ENCODE peak calls at places on chromosome 18, in seven cellular contexts. L is HepG2, F is stomach, B is prostate gland, N is GM12878, R is HL-60, U is transverse colon. C is an unnamed sample.

GRCh38 chr18:30903566-30903965 is 139.0 kb downstream of the DSC3 start:
- DNase-seq in L (peak; percentile 9), F (no peak), B (no peak), N (no peak), R (no peak), U (no peak), C (no peak)

GRCh38 chr18:23994361-23994902 is 20.1 kb upstream of the TTC39C start:
- DNase-seq in L (peak; percentile 52), F (no peak), B (peak; percentile 36), N (no peak), R (no peak), U (peak; percentile 30), C (no peak)

GRCh38 chr18:24055878-24056277 is 41.3 kb downstream of the TTC39C start:
- DNase-seq in L (no peak), F (no peak), B (no peak), N (no peak), R (no peak), U (no peak), C (no peak)

GRCh38 chr18:28713026-28713425 is 536.1 kb upstream of the CDH2 start:
- DNase-seq in L (no peak), F (no peak), B (no peak), N (no peak), R (no peak), U (no peak), C (no peak)

GRCh38 chr18:63379639-63379962 is 12.6 kb upstream of the KDSR start:
- DNase-seq in L (no peak), F (no peak), B (no peak), N (no peak), R (no peak), U (no peak), C (no peak)

GRCh38 chr18:12442946-12443345 is 35.2 kb downstream of the PRELID3A start:
- DNase-seq in L (no peak), F (no peak), B (no peak), N (no peak), R (no peak), U (no peak), C (no peak)

GRCh38 chr18:3099327-3099726 is 86.4 kb upstream of the LPIN2 start:
- DNase-seq in L (no peak), F (no peak), B (no peak), N (no peak), R (no peak), U (no peak), C (no peak)

GRCh38 chr18:79848579-79849327 is 51.0 kb downstream of the KCNG2 start:
- DNase-seq in L (no peak), F (no peak), B (no peak), N (no peak), R (no peak), U (no peak), C (peak; percentile 50)

GRCh38 chr18:28875059-28875458 is 698.1 kb upstream of the CDH2 start:
- DNase-seq in L (no peak), F (no peak), B (no peak), N (no peak), R (no peak), U (no peak), C (no peak)

GRCh38 chr18:80189197-80189865 is 58.0 kb downstream of the PARD6G start:
- DNase-seq in L (no peak), F (no peak), B (no peak), N (no peak), R (no peak), U (no peak), C (no peak)

GRCh38 chr18:36638224-36638623 is 190.6 kb downstream of the TPGS2 start:
- DNase-seq in L (no peak), F (no peak), B (no peak), N (peak; percentile 92), R (no peak), U (no peak), C (no peak)

GRCh38 chr18:26813043-26813442 is 52.5 kb downstream of the AQP4 start:
- DNase-seq in L (peak; percentile 56), F (peak; percentile 37), B (peak; percentile 42), N (peak; percentile 16), R (peak; percentile 44), U (peak; percentile 37), C (no peak)

GRCh38 chr18:57438669-57439616 is 3.8 kb downstream of the ONECUT2 start:
- DNase-seq in L (no peak), F (no peak), B (no peak), N (no peak), R (peak; percentile 26), U (no peak), C (no peak)

GRCh38 chr18:70621710-70622109 is 332.9 kb downstream of the SOCS6 start:
- DNase-seq in L (no peak), F (no peak), B (no peak), N (no peak), R (peak; percentile 28), U (no peak), C (no peak)

GRCh38 chr18:10401489-10401888 is 52.9 kb upstream of the APCDD1 start:
- DNase-seq in L (no peak), F (no peak), B (no peak), N (no peak), R (no peak), U (no peak), C (no peak)

GRCh38 chr18:8081872-8082553 is 514.9 kb downstream of the PTPRM start:
- DNase-seq in L (no peak), F (no peak), B (no peak), N (no peak), R (no peak), U (no peak), C (no peak)

GRCh38 chr18:54671291-54671881 is 80.3 kb downstream of the DYNAP start:
- DNase-seq in L (peak; percentile 19), F (no peak), B (no peak), N (no peak), R (peak; percentile 30), U (no peak), C (no peak)

GRCh38 chr18:21406111-21406510 is 164.1 kb downstream of the GREB1L start:
- DNase-seq in L (no peak), F (no peak), B (no peak), N (no peak), R (no peak), U (no peak), C (no peak)

GRCh38 chr18:54679318-54680149 is 88.5 kb downstream of the DYNAP start:
- DNase-seq in L (peak; percentile 25), F (no peak), B (peak; percentile 39), N (peak; percentile 9), R (peak; percentile 12), U (no peak), C (no peak)

GRCh38 chr18:12742453-12742852 is 39.6 kb downstream of the PSMG2 start:
- DNase-seq in L (no peak), F (no peak), B (no peak), N (no peak), R (no peak), U (no peak), C (no peak)

GRCh38 chr18:12946549-12947354 is 1.1 kb upstream of the SEH1L start:
- DNase-seq in L (peak; percentile 93), F (peak; percentile 26), B (no peak), N (no peak), R (peak; percentile 58), U (peak; percentile 47), C (peak; percentile 53)

GRCh38 chr18:50341443-50341842 is 33.4 kb upstream of the SKA1 start:
- DNase-seq in L (no peak), F (no peak), B (no peak), N (no peak), R (no peak), U (no peak), C (no peak)

DNA sequence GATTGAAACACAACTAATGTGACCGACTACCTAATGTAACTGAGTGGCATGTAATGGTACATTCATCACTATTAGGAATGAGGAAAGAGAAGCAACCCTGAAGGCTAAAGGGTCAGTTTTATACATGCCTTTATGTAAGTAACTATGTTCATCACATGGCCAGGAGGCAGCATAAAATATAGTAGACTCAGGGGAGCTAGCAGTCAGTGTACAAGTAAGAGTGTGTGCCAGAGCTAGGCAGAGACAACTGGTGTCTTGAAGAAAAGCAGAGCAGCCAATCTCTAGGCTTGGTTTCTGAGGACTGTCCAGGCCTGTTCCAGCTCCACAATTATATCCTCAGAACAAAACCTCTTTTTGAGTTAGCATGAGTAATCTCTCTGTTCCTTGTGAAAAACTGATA is 18.1 kb downstream of the SMAD2 start:
- DNase-seq in L (no peak), F (no peak), B (no peak), N (no peak), R (no peak), U (no peak), C (no peak)
- TF ChIP-seq POLR2AphosphoS5 in L (no peak), F (no peak), B (no peak), N (no peak), R (no peak), U (peak; percentile 41), C (no peak)

GRCh38 chr18:74281639-74282358 is 10.0 kb downstream of the CYB5A start:
- DNase-seq in L (peak; percentile 81), F (no peak), B (no peak), N (no peak), R (no peak), U (peak; percentile 21), C (no peak)

GRCh38 chr18:74283646-74284045 is 8.1 kb downstream of the CYB5A start:
- DNase-seq in L (no peak), F (no peak), B (no peak), N (no peak), R (no peak), U (no peak), C (no peak)

GRCh38 chr18:74284501-74285004 is 7.2 kb downstream of the CYB5A start:
- DNase-seq in L (no peak), F (no peak), B (no peak), N (no peak), R (no peak), U (no peak), C (no peak)

GRCh38 chr18:74282359-74283254 is 9.2 kb downstream of the CYB5A start:
- DNase-seq in L (peak; percentile 44), F (no peak), B (no peak), N (no peak), R (no peak), U (no peak), C (no peak)

GRCh38 chr18:74283255-74283554 is 8.6 kb downstream of the CYB5A start:
- DNase-seq in L (no peak), F (no peak), B (no peak), N (no peak), R (no peak), U (no peak), C (no peak)
- H3K27ac ChIP-seq in L (peak overlapping the region; percentile 84), F (peak overlapping the region; percentile 92), B (peak overlapping the region; percentile 61), N (no peak overlapping the region), R (no peak overlapping the region), U (peak overlapping the region; percentile 81), C (peak overlapping the region; percentile 79)

GRCh38 chr18:58779514-58779913 is 85.2 kb upstream of the ZNF532 start:
- DNase-seq in L (no peak), F (no peak), B (peak; percentile 63), N (no peak), R (no peak), U (no peak), C (no peak)
- TF ChIP-seq POLR2AphosphoS5 in L (no peak), F (no peak), B (peak; percentile 89), N (no peak), R (no peak), U (peak; percentile 35), C (no peak)

DNA sequence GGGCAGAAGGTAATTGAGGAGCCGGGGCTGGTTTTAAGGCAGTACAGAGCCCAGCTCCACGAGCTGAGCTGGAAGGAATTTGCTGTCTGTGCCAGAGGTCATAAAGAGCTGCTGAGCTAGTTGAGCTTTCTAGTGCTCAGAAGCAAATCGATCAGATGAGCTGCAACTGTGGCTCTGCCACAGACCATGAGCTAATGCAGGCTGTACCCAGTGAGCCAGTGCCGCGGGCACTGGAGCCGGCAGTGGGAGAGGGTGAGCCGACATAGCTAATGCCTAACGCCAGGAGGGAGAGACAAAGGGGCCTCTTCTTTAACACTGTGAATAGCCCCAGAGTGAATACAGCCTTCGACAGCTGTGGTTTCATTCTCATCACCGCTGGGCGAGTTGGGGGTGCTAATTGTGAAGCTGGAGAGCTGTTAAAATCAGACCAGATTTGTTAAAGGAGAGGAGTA is 410.1 kb upstream of the TCF4 start:
- DNase-seq in L (no peak), F (no peak), B (peak; percentile 15), N (no peak), R (no peak), U (no peak), C (no peak)
- H3K27ac ChIP-seq in L (no peak overlapping the region), F (no peak overlapping the region), B (no peak overlapping the region), N (no peak overlapping the region), R (no peak overlapping the region), U (no peak overlapping the region), C (peak overlapping the region; percentile 42)